ENCODE peak calls at places on chromosomes 5 and 9, in five cellular contexts. One of them, this sample, is unnamed.

GRCh38 chr5:40428129-40428528 is 251.6 kb upstream of the PTGER4 start:
- DNase-seq in EL: peak; percentile 77
- DNase-seq in activated T-cell treated with anti-CD3 and anti-CD28 coated beads, Interleukin-2, amount 50 U/mL, for 4 hours: no peak
- DNase-seq in nephron progenitor cell: no peak
- DNase-seq in naive thymus-derived CD8-positive, alpha-beta T cell: no peak
- DNase-seq in this sample: no peak

GRCh38 chr5:141529002-141529401 is 40.1 kb downstream of the PCDHGC5 start:
- DNase-seq in EL: peak; percentile 69
- DNase-seq in activated T-cell treated with anti-CD3 and anti-CD28 coated beads, Interleukin-2, amount 50 U/mL, for 4 hours: no peak
- DNase-seq in nephron progenitor cell: no peak
- DNase-seq in naive thymus-derived CD8-positive, alpha-beta T cell: no peak
- DNase-seq in this sample: no peak

GRCh38 chr5:137252513-137252912 is 246.6 kb downstream of the SPOCK1 start:
- DNase-seq in activated T-cell treated with anti-CD3 and anti-CD28 coated beads, Interleukin-2, amount 50 U/mL, for 4 hours: no peak
- DNase-seq in nephron progenitor cell: no peak
- DNase-seq in naive thymus-derived CD8-positive, alpha-beta T cell: no peak
- DNase-seq in EL: peak; percentile 71
- DNase-seq in this sample: no peak

GRCh38 chr5:75670571-75670970 is 46.7 kb downstream of the POC5 start:
- DNase-seq in EL: no peak
- DNase-seq in naive thymus-derived CD8-positive, alpha-beta T cell: no peak
- DNase-seq in activated T-cell treated with anti-CD3 and anti-CD28 coated beads, Interleukin-2, amount 50 U/mL, for 4 hours: no peak
- DNase-seq in nephron progenitor cell: no peak
- DNase-seq in this sample: no peak

GRCh38 chr5:148708854-148709253 is 54.5 kb upstream of the HTR4 start:
- DNase-seq in activated T-cell treated with anti-CD3 and anti-CD28 coated beads, Interleukin-2, amount 50 U/mL, for 4 hours: no peak
- DNase-seq in nephron progenitor cell: no peak
- DNase-seq in naive thymus-derived CD8-positive, alpha-beta T cell: no peak
- DNase-seq in EL: no peak
- DNase-seq in this sample: no peak

GRCh38 chr9:69229367-69229766 is 55.3 kb downstream of the TJP2 start:
- DNase-seq in EL: no peak
- DNase-seq in naive thymus-derived CD8-positive, alpha-beta T cell: no peak
- DNase-seq in nephron progenitor cell: no peak
- DNase-seq in activated T-cell treated with anti-CD3 and anti-CD28 coated beads, Interleukin-2, amount 50 U/mL, for 4 hours: no peak
- DNase-seq in this sample: no peak

GRCh38 chr5:96657068-96657467 is 5.1 kb upstream of the CAST start:
- DNase-seq in naive thymus-derived CD8-positive, alpha-beta T cell: no peak
- DNase-seq in EL: peak; percentile 93
- DNase-seq in activated T-cell treated with anti-CD3 and anti-CD28 coated beads, Interleukin-2, amount 50 U/mL, for 4 hours: peak; percentile 9
- DNase-seq in nephron progenitor cell: no peak
- DNase-seq in this sample: peak; percentile 46

GRCh38 chr5:135442387-135443256 is 4.5 kb downstream of the DCANP1 start:
- DNase-seq in nephron progenitor cell: no peak
- DNase-seq in naive thymus-derived CD8-positive, alpha-beta T cell: no peak
- DNase-seq in activated T-cell treated with anti-CD3 and anti-CD28 coated beads, Interleukin-2, amount 50 U/mL, for 4 hours: no peak
- DNase-seq in EL: no peak
- DNase-seq in this sample: no peak

GRCh38 chr5:83608122-83608521 is 112.5 kb downstream of the HAPLN1 start:
- DNase-seq in nephron progenitor cell: peak; percentile 58
- DNase-seq in activated T-cell treated with anti-CD3 and anti-CD28 coated beads, Interleukin-2, amount 50 U/mL, for 4 hours: no peak
- DNase-seq in EL: peak; percentile 26
- DNase-seq in naive thymus-derived CD8-positive, alpha-beta T cell: no peak
- DNase-seq in this sample: no peak

GRCh38 chr9:137989999-137990715 is 112.6 kb downstream of the CACNA1B start:
- DNase-seq in naive thymus-derived CD8-positive, alpha-beta T cell: no peak
- DNase-seq in nephron progenitor cell: no peak
- DNase-seq in activated T-cell treated with anti-CD3 and anti-CD28 coated beads, Interleukin-2, amount 50 U/mL, for 4 hours: no peak
- DNase-seq in EL: no peak
- DNase-seq in this sample: no peak

GRCh38 chr9:133355881-133356357 is 368 bp downstream of the SURF1 start:
- DNase-seq in EL: no peak
- DNase-seq in nephron progenitor cell: no peak
- DNase-seq in activated T-cell treated with anti-CD3 and anti-CD28 coated beads, Interleukin-2, amount 50 U/mL, for 4 hours: no peak
- DNase-seq in naive thymus-derived CD8-positive, alpha-beta T cell: no peak
- DNase-seq in this sample: no peak

GRCh38 chr9:72807765-72808445 is 144.9 kb downstream of the ALDH1A1 start:
- DNase-seq in activated T-cell treated with anti-CD3 and anti-CD28 coated beads, Interleukin-2, amount 50 U/mL, for 4 hours: no peak
- DNase-seq in EL: no peak
- DNase-seq in nephron progenitor cell: no peak
- DNase-seq in naive thymus-derived CD8-positive, alpha-beta T cell: no peak
- DNase-seq in this sample: no peak

GRCh38 chr5:115033861-115034260 is 135.8 kb downstream of the TRIM36 start:
- DNase-seq in nephron progenitor cell: peak; percentile 16
- DNase-seq in EL: peak; percentile 22
- DNase-seq in naive thymus-derived CD8-positive, alpha-beta T cell: no peak
- DNase-seq in activated T-cell treated with anti-CD3 and anti-CD28 coated beads, Interleukin-2, amount 50 U/mL, for 4 hours: no peak
- DNase-seq in this sample: no peak

GRCh38 chr9:92720807-92721535 is 43.7 kb downstream of the BICD2 start:
- DNase-seq in nephron progenitor cell: no peak
- DNase-seq in EL: no peak
- DNase-seq in activated T-cell treated with anti-CD3 and anti-CD28 coated beads, Interleukin-2, amount 50 U/mL, for 4 hours: no peak
- DNase-seq in naive thymus-derived CD8-positive, alpha-beta T cell: no peak
- DNase-seq in this sample: no peak

GRCh38 chr5:96790851-96791513 is 16.8 kb downstream of the ERAP1 start:
- DNase-seq in naive thymus-derived CD8-positive, alpha-beta T cell: no peak
- DNase-seq in nephron progenitor cell: no peak
- DNase-seq in activated T-cell treated with anti-CD3 and anti-CD28 coated beads, Interleukin-2, amount 50 U/mL, for 4 hours: no peak
- DNase-seq in EL: peak; percentile 53
- DNase-seq in this sample: no peak

GRCh38 chr9:127976943-127977871 is 3.6 kb downstream of the EEIG1 start:
- DNase-seq in EL: no peak
- DNase-seq in naive thymus-derived CD8-positive, alpha-beta T cell: no peak
- DNase-seq in activated T-cell treated with anti-CD3 and anti-CD28 coated beads, Interleukin-2, amount 50 U/mL, for 4 hours: no peak
- DNase-seq in nephron progenitor cell: no peak
- DNase-seq in this sample: no peak

GRCh38 chr5:66807743-66808142 is 211.6 kb downstream of the MAST4 start:
- DNase-seq in naive thymus-derived CD8-positive, alpha-beta T cell: no peak
- DNase-seq in EL: peak; percentile 50
- DNase-seq in nephron progenitor cell: no peak
- DNase-seq in activated T-cell treated with anti-CD3 and anti-CD28 coated beads, Interleukin-2, amount 50 U/mL, for 4 hours: no peak
- DNase-seq in this sample: no peak

GRCh38 chr9:99563364-99563763 is 258.3 kb upstream of the NR4A3 start:
- DNase-seq in EL: no peak
- DNase-seq in nephron progenitor cell: no peak
- DNase-seq in activated T-cell treated with anti-CD3 and anti-CD28 coated beads, Interleukin-2, amount 50 U/mL, for 4 hours: no peak
- DNase-seq in naive thymus-derived CD8-positive, alpha-beta T cell: no peak
- DNase-seq in this sample: no peak

GRCh38 chr5:16992006-16992405 is 55.9 kb upstream of the MYO10 start:
- DNase-seq in activated T-cell treated with anti-CD3 and anti-CD28 coated beads, Interleukin-2, amount 50 U/mL, for 4 hours: no peak
- DNase-seq in nephron progenitor cell: no peak
- DNase-seq in naive thymus-derived CD8-positive, alpha-beta T cell: no peak
- DNase-seq in EL: peak; percentile 57
- DNase-seq in this sample: no peak

GRCh38 chr5:154346427-154346826 is 99.4 kb upstream of the SAP30L start:
- DNase-seq in EL: no peak
- DNase-seq in nephron progenitor cell: no peak
- DNase-seq in activated T-cell treated with anti-CD3 and anti-CD28 coated beads, Interleukin-2, amount 50 U/mL, for 4 hours: no peak
- DNase-seq in naive thymus-derived CD8-positive, alpha-beta T cell: no peak
- DNase-seq in this sample: no peak